ENCODE peak calls at places on chromosomes 11 and 22, in ten cellular contexts. F is fibroblast of mammary gland, J is stomach, C is mammary epithelial cell, P is dorsolateral prefrontal cortex, H is WERI-Rb-1, R is cardiac fibroblast, U is A549, Y is neural progenitor cell, Q is astrocyte of the cerebellum. I is an unnamed sample.
A peak's percentile ranks its signal among the peaks of the same experiment; 100 is the strongest.

GRCh38 chr11:67406420-67406968 is 2.6 kb downstream of the TBC1D10C start:
- DNase-seq in F (no peak), J (no peak), C (no peak), P (no peak), H (no peak), R (no peak), U (no peak), Y (no peak), Q (no peak), I (no peak)

GRCh38 chr11:96311120-96311568 is 31.9 kb downstream of the MAML2 start:
- DNase-seq in F (peak; percentile 71), J (no peak), C (peak; percentile 52), P (no peak), H (no peak), R (peak; percentile 75), U (no peak), Y (no peak), Q (no peak), I (no peak)

GRCh38 chr11:73191151-73191550 is 26.9 kb upstream of the P2RY2 start:
- DNase-seq in F (no peak), J (no peak), C (no peak), P (no peak), H (no peak), R (no peak), U (no peak), Y (no peak), Q (no peak), I (no peak)

GRCh38 chr11:119263352-119263940 is 53.5 kb downstream of the MCAM start:
- DNase-seq in F (no peak), J (no peak), C (no peak), P (no peak), H (no peak), R (peak; percentile 22), U (no peak), Y (no peak), Q (no peak), I (no peak)

GRCh38 chr11:105211806-105212531 is 72.4 kb upstream of the CARD18 start:
- DNase-seq in F (no peak), J (no peak), C (no peak), P (no peak), H (no peak), R (peak; percentile 21), U (no peak), Y (no peak), Q (peak; percentile 60), I (no peak)

GRCh38 chr11:114796954-114797721 is 118.8 kb downstream of the NXPE2 start:
- DNase-seq in F (no peak), J (no peak), C (no peak), P (no peak), H (no peak), R (no peak), U (no peak), Y (no peak), Q (no peak), I (no peak)

GRCh38 chr11:96101146-96101545 is 177.2 kb upstream of the MTMR2 start:
- DNase-seq in F (no peak), J (no peak), C (no peak), P (no peak), H (no peak), R (peak; percentile 43), U (no peak), Y (no peak), Q (no peak), I (no peak)

GRCh38 chr22:46336119-46337078 is 885 bp downstream of the TRMU start:
- DNase-seq in F (no peak), J (peak; percentile 32), C (peak; percentile 29), P (peak; percentile 43), H (peak; percentile 30), R (peak; percentile 11), U (no peak), Y (peak; percentile 70), Q (no peak), I (no peak)

GRCh38 chr22:17824452-17824851 is 50.2 kb upstream of the BID start:
- DNase-seq in F (no peak), J (no peak), C (no peak), P (no peak), H (no peak), R (no peak), U (no peak), Y (no peak), Q (no peak), I (no peak)

GRCh38 chr11:61870429-61871039 is 20.8 kb downstream of the FADS3 start:
- DNase-seq in F (peak; percentile 75), J (no peak), C (no peak), P (no peak), H (no peak), R (peak; percentile 50), U (no peak), Y (no peak), Q (no peak), I (peak; percentile 78)

GRCh38 chr11:116656011-116656410 is 116.8 kb downstream of the BUD13 start:
- DNase-seq in F (no peak), J (no peak), C (no peak), P (no peak), H (no peak), R (no peak), U (no peak), Y (no peak), Q (no peak), I (no peak)

GRCh38 chr11:112118176-112118575 is 31.5 kb downstream of the SDHD start:
- DNase-seq in F (no peak), J (no peak), C (no peak), P (no peak), H (no peak), R (no peak), U (no peak), Y (no peak), Q (no peak), I (no peak)

GRCh38 chr22:43643362-43643761 is 168.7 kb downstream of the EFCAB6 start:
- DNase-seq in F (no peak), J (no peak), C (no peak), P (peak; percentile 24), H (no peak), R (no peak), U (no peak), Y (no peak), Q (no peak), I (peak; percentile 72)

GRCh38 chr11:48024635-48025071 is 44.3 kb downstream of the PTPRJ start:
- DNase-seq in F (no peak), J (no peak), C (no peak), P (no peak), H (peak; percentile 73), R (no peak), U (no peak), Y (no peak), Q (no peak), I (no peak)

GRCh38 chr11:96464695-96465307 is 75.0 kb downstream of the JRKL start:
- DNase-seq in F (peak; percentile 80), J (no peak), C (peak; percentile 54), P (no peak), H (no peak), R (peak; percentile 88), U (peak; percentile 70), Y (peak; percentile 87), Q (peak; percentile 60), I (no peak)

GRCh38 chr11:114311946-114312345 is 15.7 kb downstream of the NNMT start:
- DNase-seq in F (peak; percentile 24), J (no peak), C (no peak), P (no peak), H (no peak), R (peak; percentile 20), U (no peak), Y (no peak), Q (no peak), I (no peak)

GRCh38 chr22:43567691-43568308 is 156.0 kb downstream of the MPPED1 start:
- DNase-seq in F (no peak), J (no peak), C (no peak), P (peak; percentile 24), H (no peak), R (no peak), U (no peak), Y (no peak), Q (no peak), I (no peak)

GRCh38 chr11:111059726-111060125 is 185.8 kb upstream of the POU2AF2 start:
- DNase-seq in F (peak; percentile 53), J (no peak), C (peak; percentile 91), P (no peak), H (no peak), R (no peak), U (no peak), Y (no peak), Q (no peak), I (no peak)

GRCh38 chr11:73345481-73346147 is 30.6 kb upstream of the RELT start:
- DNase-seq in F (no peak), J (no peak), C (no peak), P (no peak), H (no peak), R (no peak), U (no peak), Y (no peak), Q (no peak), I (no peak)

GRCh38 chr11:70930215-70930614 is 322.2 kb downstream of the SHANK2 start:
- DNase-seq in F (no peak), J (no peak), C (no peak), P (no peak), H (no peak), R (no peak), U (no peak), Y (no peak), Q (no peak), I (no peak)

GRCh38 chr22:35761037-35761436 is 43.4 kb downstream of the APOL5 start:
- DNase-seq in F (peak; percentile 33), J (no peak), C (no peak), P (no peak), H (no peak), R (peak; percentile 48), U (peak; percentile 15), Y (no peak), Q (no peak), I (no peak)

GRCh38 chr22:19473578-19473977 is 5.4 kb downstream of the UFD1 start:
- DNase-seq in F (peak; percentile 37), J (no peak), C (no peak), P (no peak), H (peak; percentile 22), R (no peak), U (no peak), Y (no peak), Q (no peak), I (no peak)
- TF ChIP-seq CTCF in F (no peak), J (no peak), C (peak; percentile 14), P (no peak), H (peak; percentile 35), R (peak; percentile 12), U (no peak), Y (no peak), Q (peak; percentile 15), I (no peak)

GRCh38 chr11:41456288-41456687 is 3.2 kb downstream of the LRRC4C start:
- DNase-seq in F (no peak), J (no peak), C (no peak), P (no peak), H (no peak), R (no peak), U (no peak), Y (peak; percentile 51), Q (no peak), I (no peak)
- TF ChIP-seq CTCF in F (no peak), J (no peak), C (no peak), P (no peak), H (no peak), R (no peak), U (no peak), Y (no peak), Q (no peak), I (no peak)

GRCh38 chr11:60762851-60763691 is 6.4 kb downstream of the MS4A15 start:
- DNase-seq in F (no peak), J (no peak), C (no peak), P (no peak), H (no peak), R (no peak), U (no peak), Y (peak; percentile 48), Q (no peak), I (no peak)
- TF ChIP-seq CTCF in F (peak; percentile 33), J (no peak), C (peak; percentile 27), P (no peak), H (peak; percentile 45), R (no peak), U (peak; percentile 33), Y (peak; percentile 59), Q (peak; percentile 19), I (no peak)

GRCh38 chr22:42313804-42314581 is 43.5 kb upstream of the TCF20 start:
- DNase-seq in F (peak; percentile 3), J (peak; percentile 79), C (peak; percentile 84), P (peak; percentile 49), H (peak; percentile 73), R (peak; percentile 47), U (peak; percentile 13), Y (peak; percentile 91), Q (no peak), I (no peak)
- TF ChIP-seq CTCF in F (no peak), J (peak; percentile 19), C (peak; percentile 45), P (peak; percentile 53), H (peak; percentile 77), R (peak; percentile 42), U (peak; percentile 27), Y (peak; percentile 70), Q (peak; percentile 53), I (peak; percentile 42)